ENCODE peak calls at places on chromosomes 6 and 20, in seven cellular contexts. One of them, this sample, is unnamed.

GRCh38 chr6:33075568-33076405 is at the start of gene HLA-DPB1:
- DNase-seq in suprapubic skin: no peak
- DNase-seq in breast epithelium: no peak
- DNase-seq in HepG2: peak; percentile 20
- DNase-seq in HCT116: peak; percentile 52
- DNase-seq in stomach: no peak
- DNase-seq in sigmoid colon: no peak
- DNase-seq in this sample: no peak

GRCh38 chr20:20791664-20792568 is 79.5 kb upstream of the RALGAPA2 start:
- DNase-seq in suprapubic skin: peak; percentile 70
- DNase-seq in breast epithelium: peak; percentile 66
- DNase-seq in HepG2: no peak
- DNase-seq in HCT116: no peak
- DNase-seq in stomach: no peak
- DNase-seq in sigmoid colon: no peak
- DNase-seq in this sample: peak; percentile 15

GRCh38 chr20:46811328-46812084 is 83.1 kb upstream of the EYA2 start:
- DNase-seq in suprapubic skin: peak; percentile 22
- DNase-seq in breast epithelium: no peak
- DNase-seq in HepG2: no peak
- DNase-seq in HCT116: no peak
- DNase-seq in stomach: no peak
- DNase-seq in sigmoid colon: no peak
- DNase-seq in this sample: no peak

GRCh38 chr20:8074931-8075330 is 55.4 kb upstream of the TMX4 start:
- DNase-seq in suprapubic skin: no peak
- DNase-seq in breast epithelium: no peak
- DNase-seq in HepG2: no peak
- DNase-seq in HCT116: no peak
- DNase-seq in stomach: no peak
- DNase-seq in sigmoid colon: no peak
- DNase-seq in this sample: no peak

GRCh38 chr6:16799279-16800193 is 38.3 kb upstream of the ATXN1 start:
- DNase-seq in suprapubic skin: no peak
- DNase-seq in breast epithelium: no peak
- DNase-seq in HepG2: peak; percentile 74
- DNase-seq in HCT116: no peak
- DNase-seq in stomach: no peak
- DNase-seq in sigmoid colon: no peak
- DNase-seq in this sample: no peak

GRCh38 chr6:150711584-150712501 is 112.2 kb downstream of the PLEKHG1 start:
- DNase-seq in suprapubic skin: no peak
- DNase-seq in breast epithelium: no peak
- DNase-seq in HepG2: no peak
- DNase-seq in HCT116: no peak
- DNase-seq in stomach: peak; percentile 78
- DNase-seq in sigmoid colon: no peak
- DNase-seq in this sample: peak; percentile 33

GRCh38 chr20:36498386-36499179 is 42.7 kb upstream of the MYL9 start:
- DNase-seq in suprapubic skin: no peak
- DNase-seq in breast epithelium: no peak
- DNase-seq in HepG2: no peak
- DNase-seq in HCT116: no peak
- DNase-seq in stomach: no peak
- DNase-seq in sigmoid colon: no peak
- DNase-seq in this sample: no peak

GRCh38 chr20:63577317-63577894 is 3.4 kb upstream of the HELZ2 start:
- DNase-seq in suprapubic skin: no peak
- DNase-seq in breast epithelium: peak; percentile 87
- DNase-seq in HepG2: no peak
- DNase-seq in HCT116: no peak
- DNase-seq in stomach: peak; percentile 89
- DNase-seq in sigmoid colon: peak; percentile 87
- DNase-seq in this sample: peak; percentile 69

GRCh38 chr20:37803476-37804307 is 99.2 kb upstream of the VSTM2L start:
- DNase-seq in suprapubic skin: no peak
- DNase-seq in breast epithelium: no peak
- DNase-seq in HepG2: no peak
- DNase-seq in HCT116: no peak
- DNase-seq in stomach: no peak
- DNase-seq in sigmoid colon: no peak
- DNase-seq in this sample: no peak

GRCh38 chr6:33700391-33701050 is 11.0 kb downstream of the UQCC2 start:
- DNase-seq in suprapubic skin: no peak
- DNase-seq in breast epithelium: no peak
- DNase-seq in HepG2: peak; percentile 58
- DNase-seq in HCT116: peak; percentile 65
- DNase-seq in stomach: peak; percentile 82
- DNase-seq in sigmoid colon: peak; percentile 70
- DNase-seq in this sample: peak; percentile 68

GRCh38 chr6:83057705-83058321 is 7.8 kb downstream of the UBE3D start:
- DNase-seq in suprapubic skin: no peak
- DNase-seq in breast epithelium: no peak
- DNase-seq in HepG2: peak; percentile 42
- DNase-seq in HCT116: peak; percentile 22
- DNase-seq in stomach: no peak
- DNase-seq in sigmoid colon: no peak
- DNase-seq in this sample: peak; percentile 30

GRCh38 chr6:163349001-163349680 is 65.4 kb upstream of the QKI start:
- DNase-seq in suprapubic skin: no peak
- DNase-seq in breast epithelium: no peak
- DNase-seq in HepG2: no peak
- DNase-seq in HCT116: no peak
- DNase-seq in stomach: no peak
- DNase-seq in sigmoid colon: peak; percentile 78
- DNase-seq in this sample: no peak

GRCh38 chr20:53362736-53363135 is 230.9 kb downstream of the ZNF217 start:
- DNase-seq in suprapubic skin: no peak
- DNase-seq in breast epithelium: no peak
- DNase-seq in HepG2: no peak
- DNase-seq in HCT116: no peak
- DNase-seq in stomach: no peak
- DNase-seq in sigmoid colon: no peak
- DNase-seq in this sample: no peak

GRCh38 chr20:39253051-39253682 is 291.0 kb downstream of the DHX35 start:
- DNase-seq in suprapubic skin: no peak
- DNase-seq in breast epithelium: no peak
- DNase-seq in HepG2: no peak
- DNase-seq in HCT116: no peak
- DNase-seq in stomach: no peak
- DNase-seq in sigmoid colon: no peak
- DNase-seq in this sample: no peak

GRCh38 chr6:11366934-11367637 is 134.6 kb upstream of the NEDD9 start:
- DNase-seq in suprapubic skin: no peak
- DNase-seq in breast epithelium: no peak
- DNase-seq in HepG2: no peak
- DNase-seq in HCT116: no peak
- DNase-seq in stomach: no peak
- DNase-seq in sigmoid colon: no peak
- DNase-seq in this sample: no peak

GRCh38 chr20:31630187-31630790 is 7.4 kb upstream of the COX4I2 start:
- DNase-seq in suprapubic skin: no peak
- DNase-seq in breast epithelium: no peak
- DNase-seq in HepG2: no peak
- DNase-seq in HCT116: no peak
- DNase-seq in stomach: peak; percentile 91
- DNase-seq in sigmoid colon: no peak
- DNase-seq in this sample: peak; percentile 46

GRCh38 chr20:41370176-41370575 is 3.6 kb upstream of the EMILIN3 start:
- DNase-seq in suprapubic skin: no peak
- DNase-seq in breast epithelium: no peak
- DNase-seq in HepG2: no peak
- DNase-seq in HCT116: no peak
- DNase-seq in stomach: no peak
- DNase-seq in sigmoid colon: no peak
- DNase-seq in this sample: no peak

GRCh38 chr6:52726741-52727535 is 36.3 kb downstream of the GSTA2 start:
- DNase-seq in suprapubic skin: no peak
- DNase-seq in breast epithelium: no peak
- DNase-seq in HepG2: no peak
- DNase-seq in HCT116: no peak
- DNase-seq in stomach: no peak
- DNase-seq in sigmoid colon: no peak
- DNase-seq in this sample: no peak

GRCh38 chr6:142716097-142716496 is 228.9 kb downstream of the HIVEP2 start:
- DNase-seq in suprapubic skin: no peak
- DNase-seq in breast epithelium: no peak
- DNase-seq in HepG2: peak; percentile 81
- DNase-seq in HCT116: no peak
- DNase-seq in stomach: no peak
- DNase-seq in sigmoid colon: no peak
- DNase-seq in this sample: no peak

GRCh38 chr6:68777956-68778355 is 142.9 kb downstream of the ADGRB3 start:
- DNase-seq in suprapubic skin: no peak
- DNase-seq in breast epithelium: no peak
- DNase-seq in HepG2: no peak
- DNase-seq in HCT116: no peak
- DNase-seq in stomach: no peak
- DNase-seq in sigmoid colon: no peak
- DNase-seq in this sample: no peak

GRCh38 chr20:37564388-37565133 is 36.9 kb upstream of the BLCAP start:
- DNase-seq in suprapubic skin: no peak
- DNase-seq in breast epithelium: no peak
- DNase-seq in HepG2: peak; percentile 30
- DNase-seq in HCT116: no peak
- DNase-seq in stomach: peak; percentile 60
- DNase-seq in sigmoid colon: no peak
- DNase-seq in this sample: no peak

GRCh38 chr20:4038047-4038459 is 22.7 kb upstream of the RNF24 start:
- DNase-seq in suprapubic skin: peak; percentile 88
- DNase-seq in breast epithelium: peak; percentile 56
- DNase-seq in HepG2: no peak
- DNase-seq in HCT116: no peak
- DNase-seq in stomach: peak; percentile 55
- DNase-seq in sigmoid colon: peak; percentile 84
- DNase-seq in this sample: peak; percentile 73

GRCh38 chr6:168756009-168756634 is 315.1 kb downstream of the SMOC2 start:
- DNase-seq in suprapubic skin: no peak
- DNase-seq in breast epithelium: no peak
- DNase-seq in HepG2: no peak
- DNase-seq in HCT116: no peak
- DNase-seq in stomach: no peak
- DNase-seq in sigmoid colon: no peak
- DNase-seq in this sample: no peak

GRCh38 chr20:6071162-6071695 is 17.4 kb upstream of the LRRN4 start:
- DNase-seq in suprapubic skin: no peak
- DNase-seq in breast epithelium: no peak
- DNase-seq in HepG2: no peak
- DNase-seq in HCT116: no peak
- DNase-seq in stomach: peak; percentile 72
- DNase-seq in sigmoid colon: no peak
- DNase-seq in this sample: no peak
- TF ChIP-seq POLR2AphosphoS5 in suprapubic skin: no peak
- TF ChIP-seq POLR2AphosphoS5 in breast epithelium: no peak
- TF ChIP-seq POLR2AphosphoS5 in HepG2: no peak
- TF ChIP-seq POLR2AphosphoS5 in HCT116: no peak
- TF ChIP-seq POLR2AphosphoS5 in stomach: no peak
- TF ChIP-seq POLR2AphosphoS5 in sigmoid colon: no peak
- TF ChIP-seq POLR2AphosphoS5 in this sample: no peak

DNA sequence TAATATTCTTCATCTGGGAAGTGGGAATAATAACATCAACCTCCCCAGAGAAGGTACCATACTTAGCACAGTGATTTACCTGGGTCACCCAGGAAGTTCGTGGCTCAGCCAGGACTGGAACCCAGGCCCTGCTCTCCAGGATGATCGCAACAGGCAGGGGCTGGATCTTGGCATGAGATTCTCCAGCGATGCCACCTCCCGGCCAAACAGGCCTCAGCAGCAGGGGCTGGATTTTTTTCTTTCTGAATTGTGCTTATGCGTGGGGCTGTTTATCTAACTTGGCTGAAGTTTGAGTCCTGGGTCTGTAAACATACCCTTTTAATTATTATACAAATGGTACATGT is 129.5 kb upstream of the PTPN1 start:
- DNase-seq in suprapubic skin: no peak
- DNase-seq in breast epithelium: no peak
- DNase-seq in HepG2: peak; percentile 54
- DNase-seq in HCT116: no peak
- DNase-seq in stomach: peak; percentile 53
- DNase-seq in sigmoid colon: no peak
- DNase-seq in this sample: peak; percentile 44
- TF ChIP-seq CTCF in suprapubic skin: peak; percentile 41
- TF ChIP-seq CTCF in breast epithelium: peak; percentile 44
- TF ChIP-seq CTCF in HepG2: peak; percentile 79
- TF ChIP-seq CTCF in HCT116: peak; percentile 65
- TF ChIP-seq CTCF in stomach: peak; percentile 49
- TF ChIP-seq CTCF in sigmoid colon: peak; percentile 46
- TF ChIP-seq CTCF in this sample: peak; percentile 20

GRCh38 chr6:148501178-148501590 is 158.5 kb downstream of the SASH1 start:
- DNase-seq in suprapubic skin: no peak
- DNase-seq in breast epithelium: no peak
- DNase-seq in HepG2: no peak
- DNase-seq in HCT116: peak; percentile 73
- DNase-seq in stomach: no peak
- DNase-seq in sigmoid colon: peak; percentile 87
- DNase-seq in this sample: no peak
- TF ChIP-seq POLR2AphosphoS5 in suprapubic skin: peak; percentile 75
- TF ChIP-seq POLR2AphosphoS5 in breast epithelium: peak; percentile 63
- TF ChIP-seq POLR2AphosphoS5 in HepG2: no peak
- TF ChIP-seq POLR2AphosphoS5 in HCT116: no peak
- TF ChIP-seq POLR2AphosphoS5 in stomach: peak; percentile 55
- TF ChIP-seq POLR2AphosphoS5 in sigmoid colon: peak; percentile 87
- TF ChIP-seq POLR2AphosphoS5 in this sample: peak; percentile 27

GRCh38 chr6:169967687-169968086 is 216.3 kb downstream of the ERMARD start:
- DNase-seq in suprapubic skin: no peak
- DNase-seq in breast epithelium: no peak
- DNase-seq in HepG2: no peak
- DNase-seq in HCT116: no peak
- DNase-seq in stomach: no peak
- DNase-seq in sigmoid colon: no peak
- DNase-seq in this sample: no peak
- TF ChIP-seq CTCF in suprapubic skin: no peak
- TF ChIP-seq CTCF in breast epithelium: no peak
- TF ChIP-seq CTCF in HepG2: no peak
- TF ChIP-seq CTCF in HCT116: no peak
- TF ChIP-seq CTCF in stomach: no peak
- TF ChIP-seq CTCF in sigmoid colon: no peak
- TF ChIP-seq CTCF in this sample: no peak

GRCh38 chr6:28383235-28384142 is 16.1 kb downstream of the ZSCAN12 start:
- DNase-seq in suprapubic skin: peak; percentile 79
- DNase-seq in breast epithelium: peak; percentile 87
- DNase-seq in HepG2: peak; percentile 93
- DNase-seq in HCT116: peak; percentile 82
- DNase-seq in stomach: peak; percentile 88
- DNase-seq in sigmoid colon: peak; percentile 94
- DNase-seq in this sample: peak; percentile 76
- TF ChIP-seq POLR2AphosphoS5 in suprapubic skin: no peak
- TF ChIP-seq POLR2AphosphoS5 in breast epithelium: peak; percentile 18
- TF ChIP-seq POLR2AphosphoS5 in HepG2: peak; percentile 69
- TF ChIP-seq POLR2AphosphoS5 in HCT116: peak; percentile 60
- TF ChIP-seq POLR2AphosphoS5 in stomach: peak; percentile 42
- TF ChIP-seq POLR2AphosphoS5 in sigmoid colon: peak; percentile 56
- TF ChIP-seq POLR2AphosphoS5 in this sample: peak; percentile 73

GRCh38 chr6:67694127-67694526 is 941.0 kb upstream of the ADGRB3 start:
- DNase-seq in suprapubic skin: no peak
- DNase-seq in breast epithelium: no peak
- DNase-seq in HepG2: peak; percentile 7
- DNase-seq in HCT116: no peak
- DNase-seq in stomach: no peak
- DNase-seq in sigmoid colon: no peak
- DNase-seq in this sample: no peak
- TF ChIP-seq CTCF in suprapubic skin: no peak
- TF ChIP-seq CTCF in breast epithelium: no peak
- TF ChIP-seq CTCF in HepG2: no peak
- TF ChIP-seq CTCF in HCT116: no peak
- TF ChIP-seq CTCF in stomach: no peak
- TF ChIP-seq CTCF in sigmoid colon: no peak
- TF ChIP-seq CTCF in this sample: no peak